ENCODE peak calls at places on chromosomes 13 and 19, in four cellular contexts. Y, E, Z and L are unnamed samples.

GRCh38 chr19:32418155-32418554 is 12.6 kb downstream of the DPY19L3 start:
- DNase-seq in Y (no peak), E (no peak), Z (no peak), L (no peak)

GRCh38 chr13:30908416-30908980 is 2.4 kb downstream of the MEDAG start:
- DNase-seq in Y (peak), E (no peak), Z (no peak), L (no peak)

GRCh38 chr19:50768289-50768688 is 2.0 kb upstream of the GPR32 start:
- DNase-seq in Y (no peak), E (no peak), Z (no peak), L (no peak)

GRCh38 chr19:14556662-14557188 is 15.1 kb downstream of the NDUFB7 start:
- DNase-seq in Y (peak), E (peak), Z (peak), L (no peak)

GRCh38 chr13:25733061-25733491 is 318.7 kb downstream of the SHISA2 start:
- DNase-seq in Y (no peak), E (no peak), Z (peak), L (no peak)

GRCh38 chr13:49779721-49780120 is 12.8 kb downstream of the KPNA3 start:
- DNase-seq in Y (no peak), E (no peak), Z (no peak), L (no peak)

GRCh38 chr19:3642987-3643386 is 16.4 kb upstream of the CACTIN start:
- DNase-seq in Y (no peak), E (no peak), Z (peak), L (no peak)

GRCh38 chr13:20378721-20379120 is 146.6 kb upstream of the GJB6 start:
- DNase-seq in Y (no peak), E (no peak), Z (no peak), L (no peak)

GRCh38 chr13:24623141-24623665 is 57.0 kb upstream of the ATP12A start:
- DNase-seq in Y (no peak), E (no peak), Z (no peak), L (no peak)

GRCh38 chr19:15564534-15565168 is 50.4 kb upstream of the CYP4F8 start:
- DNase-seq in Y (no peak), E (no peak), Z (no peak), L (no peak)

GRCh38 chr13:74889321-74889720 is 592.6 kb downstream of the TBC1D4 start:
- DNase-seq in Y (no peak), E (no peak), Z (no peak), L (no peak)

GRCh38 chr19:12163841-12164240 is 945 bp downstream of the ZNF136 start:
- DNase-seq in Y (no peak), E (no peak), Z (no peak), L (no peak)

GRCh38 chr13:45119469-45119989 is 781 bp upstream of the GTF2F2 start:
- DNase-seq in Y (no peak), E (no peak), Z (no peak), L (peak)

GRCh38 chr13:85508683-85509329 is 290.4 kb downstream of the SLITRK6 start:
- DNase-seq in Y (no peak), E (no peak), Z (peak), L (no peak)

GRCh38 chr19:31350033-31350692 is 927 bp upstream of the TSHZ3 start:
- DNase-seq in Y (no peak), E (no peak), Z (no peak), L (no peak)

GRCh38 chr13:110548891-110549794 is 12.4 kb downstream of the RAB20 start:
- DNase-seq in Y (no peak), E (no peak), Z (peak), L (no peak)

GRCh38 chr13:59982631-59983382 is 180.9 kb downstream of the DIAPH3 start:
- DNase-seq in Y (no peak), E (no peak), Z (no peak), L (no peak)

GRCh38 chr19:52785506-52785905 is 1.1 kb downstream of the ZNF600 start:
- DNase-seq in Y (no peak), E (no peak), Z (no peak), L (no peak)

GRCh38 chr13:100544866-100545683 is 43.5 kb downstream of the GGACT start:
- DNase-seq in Y (no peak), E (no peak), Z (no peak), L (no peak)

GRCh38 chr13:99215466-99215865 is 14.8 kb downstream of the UBAC2 start:
- DNase-seq in Y (no peak), E (no peak), Z (no peak), L (no peak)